ENCODE peak calls at places on chromosomes 5 and 9, in nine cellular contexts. P is HCT116, L is GM12878, R is A549, H is H1, I is HepG2, W is K562, M is endothelial cell of umbilical vein, F is SK-N-SH. S is an unnamed sample.

GRCh38 chr5:54390015-54390414 is 65.5 kb upstream of the HSPB3 start:
- DNase-seq in P (peak), L (no peak), R (peak), H (no peak), I (no peak), W (peak), M (peak), F (no peak), S (no peak)

GRCh38 chr5:119411935-119412623 is 40.2 kb upstream of the HSD17B4 start:
- DNase-seq in P (peak), L (peak), R (peak), H (peak), I (peak), W (peak), M (peak), F (peak), S (peak)

GRCh38 chr9:4297795-4298254 is 2.0 kb downstream of the GLIS3 start:
- DNase-seq in P (no peak), L (no peak), R (peak), H (no peak), I (peak), W (peak), M (peak), F (peak), S (peak)

GRCh38 chr9:133995012-133995896 is 3.1 kb upstream of the VAV2 start:
- DNase-seq in P (peak), L (no peak), R (peak), H (no peak), I (peak), W (no peak), M (no peak), F (peak), S (peak)

GRCh38 chr5:54581831-54582548 is 64.4 kb downstream of the SNX18 start:
- DNase-seq in P (no peak), L (no peak), R (no peak), H (no peak), I (no peak), W (no peak), M (no peak), F (no peak), S (no peak)

GRCh38 chr5:66757834-66758396 is 161.7 kb downstream of the MAST4 start:
- DNase-seq in P (no peak), L (no peak), R (no peak), H (no peak), I (no peak), W (no peak), M (no peak), F (no peak), S (no peak)

GRCh38 chr5:176639981-176640380 is 7.3 kb upstream of the TSPAN17 start:
- DNase-seq in P (no peak), L (no peak), R (no peak), H (no peak), I (no peak), W (no peak), M (no peak), F (no peak), S (no peak)

GRCh38 chr9:16325966-16326365 is 544.5 kb downstream of the BNC2 start:
- DNase-seq in P (no peak), L (no peak), R (no peak), H (no peak), I (no peak), W (no peak), M (no peak), F (no peak), S (no peak)

GRCh38 chr5:87404359-87404758 is 8.4 kb downstream of the CCNH start:
- DNase-seq in P (no peak), L (no peak), R (no peak), H (no peak), I (no peak), W (peak), M (no peak), F (no peak), S (no peak)

GRCh38 chr5:79241535-79241979 is 5.6 kb downstream of the JMY start:
- DNase-seq in P (no peak), L (no peak), R (no peak), H (no peak), I (no peak), W (no peak), M (no peak), F (no peak), S (no peak)

GRCh38 chr9:88932766-88933165 is 58.5 kb upstream of the S1PR3 start:
- DNase-seq in P (no peak), L (no peak), R (no peak), H (peak), I (no peak), W (peak), M (no peak), F (no peak), S (no peak)

GRCh38 chr5:80885698-80886000 is 74.5 kb upstream of the RASGRF2 start:
- DNase-seq in P (no peak), L (no peak), R (no peak), H (no peak), I (peak), W (no peak), M (peak), F (no peak), S (no peak)

GRCh38 chr5:112776301-112776856 is 38.7 kb downstream of the APC start:
- DNase-seq in P (no peak), L (no peak), R (no peak), H (no peak), I (no peak), W (no peak), M (no peak), F (no peak), S (no peak)

GRCh38 chr5:59798862-59799667 is 94.5 kb downstream of the PDE4D start:
- DNase-seq in P (no peak), L (peak), R (no peak), H (no peak), I (no peak), W (no peak), M (peak), F (no peak), S (no peak)

GRCh38 chr5:179788193-179788854 is 5.5 kb upstream of the LTC4S start:
- DNase-seq in P (no peak), L (no peak), R (no peak), H (no peak), I (no peak), W (no peak), M (no peak), F (no peak), S (no peak)

GRCh38 chr9:137454506-137455360 is 4.4 kb downstream of the NSMF start:
- DNase-seq in P (no peak), L (no peak), R (no peak), H (no peak), I (peak), W (no peak), M (peak), F (peak), S (no peak)

GRCh38 chr5:138351056-138351455 is 1.4 kb upstream of the KDM3B start:
- DNase-seq in P (no peak), L (no peak), R (no peak), H (no peak), I (no peak), W (no peak), M (no peak), F (no peak), S (no peak)

GRCh38 chr5:14581333-14581890 is at the start of gene OTULINL:
- DNase-seq in P (peak), L (no peak), R (peak), H (peak), I (peak), W (peak), M (peak), F (peak), S (peak)

GRCh38 chr9:75120661-75121060 is 32.3 kb downstream of the OSTF1 start:
- DNase-seq in P (no peak), L (no peak), R (no peak), H (no peak), I (no peak), W (peak), M (no peak), F (no peak), S (peak)

GRCh38 chr5:136020001-136020382 is 8.8 kb upstream of the TGFBI start:
- DNase-seq in P (no peak), L (no peak), R (no peak), H (no peak), I (no peak), W (no peak), M (no peak), F (no peak), S (no peak)

GRCh38 chr9:875119-875962 is 33.8 kb downstream of the DMRT1 start:
- DNase-seq in P (no peak), L (no peak), R (no peak), H (no peak), I (no peak), W (no peak), M (no peak), F (no peak), S (no peak)

GRCh38 chr5:37619353-37619752 is 220.5 kb downstream of the GDNF start:
- DNase-seq in P (no peak), L (no peak), R (no peak), H (no peak), I (no peak), W (no peak), M (no peak), F (no peak), S (no peak)

GRCh38 chr5:56279979-56280378 is 46.8 kb upstream of the ANKRD55 start:
- DNase-seq in P (no peak), L (no peak), R (no peak), H (no peak), I (peak), W (no peak), M (peak), F (no peak), S (no peak)

GRCh38 chr5:78799254-78800017 is 150.9 kb upstream of the LHFPL2 start:
- DNase-seq in P (no peak), L (no peak), R (no peak), H (no peak), I (no peak), W (no peak), M (no peak), F (no peak), S (no peak)

GRCh38 chr5:113330533-113331200 is 104.1 kb downstream of the TSSK1B start:
- DNase-seq in P (peak), L (no peak), R (peak), H (no peak), I (peak), W (peak), M (peak), F (peak), S (peak)

GRCh38 chr5:18243846-18244245 is 609.6 kb downstream of the TAF11L14 start:
- DNase-seq in P (no peak), L (no peak), R (no peak), H (no peak), I (no peak), W (no peak), M (no peak), F (no peak), S (no peak)

GRCh38 chr5:40841068-40841805 is at the start of gene CARD6:
- DNase-seq in P (no peak), L (no peak), R (peak), H (no peak), I (no peak), W (peak), M (peak), F (no peak), S (peak)

GRCh38 chr9:129888809-129889460 is 53.7 kb downstream of the USP20 start:
- DNase-seq in P (no peak), L (no peak), R (no peak), H (no peak), I (no peak), W (no peak), M (no peak), F (no peak), S (no peak)
- H3K4me3 ChIP-seq in P (no peak), L (no peak), R (no peak), H (no peak), I (no peak), W (peak), M (no peak), F (no peak), S (peak)

DNA sequence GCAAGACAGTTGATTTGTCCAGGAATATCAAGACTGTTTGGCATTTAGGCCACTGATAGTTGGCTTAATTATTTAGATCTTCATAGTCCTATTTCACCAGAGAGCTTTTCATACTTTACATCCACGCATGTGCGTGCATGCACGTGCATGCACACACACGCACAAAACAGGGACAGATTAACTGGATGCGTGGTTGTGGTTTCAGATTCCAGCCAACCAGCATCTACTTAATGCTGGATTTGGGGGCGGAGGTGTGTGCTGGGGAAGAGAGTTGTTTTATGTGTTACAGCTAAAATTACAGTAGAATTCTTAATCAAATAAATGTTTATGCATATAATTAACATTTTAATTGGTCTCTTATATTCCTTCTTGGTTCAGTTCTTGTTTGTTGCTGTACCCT is 7.3 kb downstream of the RNF14 start:
- DNase-seq in P (no peak), L (no peak), R (no peak), H (no peak), I (no peak), W (no peak), M (no peak), F (no peak), S (no peak)
- TF ChIP-seq MAX in P (no peak), L (no peak), R (no peak), H (no peak), I (no peak), W (no peak), M (no peak), F (no peak), S (no peak)

GRCh38 chr9:128202648-128203023 is 543 bp upstream of the DNM1 start:
- DNase-seq in P (no peak), L (no peak), R (no peak), H (no peak), I (no peak), W (no peak), M (no peak), F (no peak), S (no peak)
- H3K4me3 ChIP-seq in P (peak), L (no peak), R (peak), H (peak), I (peak), W (no peak), M (no peak), F (peak), S (no peak)

DNA sequence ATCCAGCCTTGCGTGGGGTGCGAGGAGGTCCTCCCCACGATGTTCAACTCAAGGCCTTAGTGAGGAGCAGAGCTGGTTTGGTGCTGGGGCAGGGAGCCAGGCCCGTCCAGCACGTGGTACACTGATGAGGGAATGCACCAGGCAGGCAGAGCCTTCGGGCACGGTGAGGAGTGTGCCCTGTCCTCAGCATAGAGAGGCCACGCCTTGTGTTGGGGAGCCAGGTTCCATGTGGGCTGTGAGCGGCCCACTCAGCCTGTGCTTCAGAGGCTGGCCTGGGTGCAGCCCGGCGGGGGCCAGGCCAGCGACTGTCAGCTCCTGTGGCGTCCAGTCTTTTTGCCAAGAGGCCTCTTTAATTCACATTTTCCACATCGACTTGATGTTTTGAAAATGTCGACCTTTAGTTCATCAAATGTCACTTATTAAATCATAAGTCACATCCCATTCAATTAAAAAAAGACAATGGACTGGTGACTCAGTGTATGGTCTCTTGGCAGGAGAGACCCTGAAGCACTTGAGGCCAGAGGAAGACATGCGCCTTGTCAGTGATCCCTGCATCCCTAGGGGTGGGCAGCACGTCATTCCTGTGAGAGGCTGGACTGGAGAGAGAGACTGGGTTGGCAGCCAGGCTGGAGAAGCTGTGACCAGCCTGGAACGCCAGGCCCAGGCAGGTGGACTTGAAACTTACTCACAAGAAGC is 21.7 kb downstream of the ERGIC1 start:
- DNase-seq in P (no peak), L (no peak), R (no peak), H (no peak), I (no peak), W (no peak), M (peak), F (peak), S (no peak)
- TF ChIP-seq MAX in P (no peak), L (no peak), R (peak), H (no peak), I (no peak), W (no peak), M (peak), F (no peak), S (no peak)

GRCh38 chr9:135480942-135481315 is 1.3 kb downstream of the PPP1R26 start:
- DNase-seq in P (no peak), L (no peak), R (no peak), H (no peak), I (no peak), W (no peak), M (no peak), F (no peak), S (no peak)
- H3K4me3 ChIP-seq in P (peak), L (peak), R (peak), H (peak), I (peak), W (peak), M (no peak), F (peak), S (no peak)

DNA sequence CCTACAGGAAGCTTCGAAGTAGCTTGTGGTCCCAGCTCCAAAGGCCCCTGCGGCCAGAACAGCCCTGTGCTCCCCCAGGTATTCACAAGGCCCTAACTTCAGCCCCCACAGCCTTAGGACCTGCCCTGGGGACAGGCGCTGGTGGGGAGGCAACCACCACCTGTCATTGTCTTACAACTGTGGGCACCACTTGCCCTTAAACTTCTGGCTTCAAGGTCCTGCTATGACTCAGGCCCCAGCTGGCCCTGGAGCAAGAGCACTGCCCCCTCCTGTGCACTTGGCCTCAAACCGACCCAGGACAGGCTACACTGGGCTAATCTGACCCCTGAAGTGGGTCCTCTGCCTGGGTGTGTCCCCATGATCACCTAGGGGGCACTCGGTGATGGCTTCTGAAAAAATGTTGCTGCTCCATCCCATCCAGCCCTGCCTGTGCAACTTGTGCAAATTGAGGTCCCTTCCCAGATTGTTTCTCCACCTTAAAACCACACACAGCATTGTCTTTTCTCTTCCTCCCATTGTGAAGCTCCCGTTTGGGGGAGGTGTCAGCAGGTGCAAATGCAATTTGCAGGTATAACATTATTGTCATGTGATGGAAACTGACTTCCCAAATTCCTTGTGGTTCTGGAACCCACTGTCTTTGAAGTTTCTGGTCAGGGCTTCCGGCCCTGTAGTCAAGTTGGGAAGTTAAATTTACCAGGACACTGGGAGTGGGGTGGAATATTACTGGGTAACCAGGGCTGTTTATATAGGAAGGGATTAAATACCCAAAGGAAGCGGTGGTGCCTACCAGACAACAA is 1.1 kb upstream of the PROB1 start:
- DNase-seq in P (no peak), L (no peak), R (no peak), H (no peak), I (no peak), W (no peak), M (no peak), F (no peak), S (no peak)
- TF ChIP-seq MAX in P (no peak), L (no peak), R (no peak), H (no peak), I (no peak), W (no peak), M (no peak), F (no peak), S (no peak)

GRCh38 chr5:71782771-71783770 is 64.0 kb downstream of the CARTPT start:
- DNase-seq in P (peak), L (peak), R (peak), H (peak), I (peak), W (peak), M (peak), F (peak), S (peak)
- H3K4me3 ChIP-seq in P (no peak), L (peak), R (peak), H (no peak), I (peak), W (no peak), M (no peak), F (peak), S (no peak)

GRCh38 chr9:36928670-36929349 is 105.3 kb downstream of the PAX5 start:
- DNase-seq in P (no peak), L (peak), R (peak), H (no peak), I (no peak), W (no peak), M (peak), F (no peak), S (peak)

GRCh38 chr9:36930941-36931340 is 103.1 kb downstream of the PAX5 start:
- DNase-seq in P (no peak), L (no peak), R (no peak), H (no peak), I (no peak), W (no peak), M (no peak), F (no peak), S (no peak)

GRCh38 chr9:36925033-36925432 is 109.0 kb downstream of the PAX5 start:
- DNase-seq in P (no peak), L (no peak), R (no peak), H (no peak), I (no peak), W (no peak), M (no peak), F (no peak), S (no peak)

GRCh38 chr9:36929350-36929675 is 104.8 kb downstream of the PAX5 start:
- DNase-seq in P (no peak), L (no peak), R (no peak), H (no peak), I (no peak), W (no peak), M (no peak), F (no peak), S (no peak)

DNA sequence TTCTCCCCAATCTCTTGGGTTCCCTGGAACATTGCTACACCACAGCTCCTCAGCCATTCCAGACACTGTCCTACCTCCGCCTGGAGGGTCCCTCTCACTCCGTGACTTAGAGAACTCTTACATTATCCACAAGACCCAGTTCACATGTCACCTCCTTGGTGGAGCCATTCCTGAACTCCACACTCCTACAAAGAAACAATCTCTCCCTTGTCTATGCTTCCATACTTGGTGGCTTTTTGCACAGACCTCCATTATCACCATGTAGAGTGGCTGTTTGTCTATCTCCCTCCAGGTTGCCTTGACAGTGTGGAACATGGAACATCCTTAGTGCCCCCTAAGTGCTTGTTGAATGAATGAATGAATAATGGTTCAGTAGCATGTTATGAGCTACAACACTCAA is 105.9 kb downstream of the PAX5 start:
- DNase-seq in P (no peak), L (no peak), R (no peak), H (no peak), I (no peak), W (no peak), M (no peak), F (no peak), S (no peak)
- TF ChIP-seq MAX in P (no peak), L (no peak), R (no peak), H (no peak), I (no peak), W (no peak), M (no peak), F (no peak), S (no peak)

DNA sequence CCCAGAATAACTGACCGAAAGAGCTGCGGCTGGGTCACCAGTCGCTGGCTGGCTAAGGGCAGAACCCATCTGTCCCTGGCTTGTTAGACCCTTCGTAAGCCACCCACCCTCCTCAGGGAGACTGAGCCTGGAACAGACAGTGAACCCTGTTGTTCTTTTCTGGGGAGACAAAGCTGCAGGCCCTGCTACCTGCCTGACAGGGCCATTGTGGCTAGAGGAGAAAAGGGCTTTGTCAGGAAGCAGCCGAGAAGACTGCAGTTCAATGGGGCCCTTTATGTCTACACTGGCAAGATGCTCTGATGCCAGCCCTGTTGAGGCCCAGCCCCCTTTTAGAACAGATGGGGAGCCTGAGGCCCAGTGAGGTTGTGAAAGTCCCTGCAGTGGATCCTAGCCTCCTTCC is 3.7 kb upstream of the NIPAL4 start:
- DNase-seq in P (no peak), L (no peak), R (no peak), H (peak), I (no peak), W (no peak), M (no peak), F (no peak), S (no peak)
- H3K4me3 ChIP-seq in P (no peak), L (no peak), R (no peak), H (no peak), I (no peak), W (no peak), M (no peak), F (no peak), S (no peak)